ENCODE peak calls at places on chromosomes 3 and 15, in six cellular contexts. Y is stomach; K is iris pigment epithelial cell; R is cardiac muscle cell; H is NCI-H1092 treated with DMSO at 0.1 percent for 48 hours; Q is stimulated activated CD4-positive, alpha-beta T cell treated with anti-CD3 and anti-CD28 coated beads, TNF-alpha, amount 100 ng/mL, for 48 hours. Z is an unnamed sample.

GRCh38 chr15:99371180-99372103 is 120.2 kb downstream of the LRRC28 start:
- DNase-seq in Y (no peak), K (peak; percentile 6), R (no peak), H (no peak), Q (no peak), Z (no peak)

GRCh38 chr3:48423883-48424695 is 5.8 kb downstream of the PLXNB1 start:
- DNase-seq in Y (no peak), K (no peak), R (no peak), H (no peak), Q (no peak), Z (no peak)

GRCh38 chr3:40583691-40584090 is 58.9 kb downstream of the ZNF621 start:
- DNase-seq in Y (no peak), K (no peak), R (peak; percentile 46), H (no peak), Q (no peak), Z (no peak)

GRCh38 chr15:84112025-84112424 is 123.5 kb upstream of the GOLGA6L4 start:
- DNase-seq in Y (no peak), K (peak; percentile 75), R (no peak), H (no peak), Q (no peak), Z (no peak)

GRCh38 chr3:159252274-159252673 is 450.4 kb downstream of the MFSD1 start:
- DNase-seq in Y (no peak), K (peak; percentile 87), R (no peak), H (no peak), Q (no peak), Z (no peak)

GRCh38 chr3:127445581-127446368 is 144.8 kb downstream of the TPRA1 start:
- DNase-seq in Y (peak; percentile 21), K (no peak), R (no peak), H (no peak), Q (no peak), Z (no peak)

GRCh38 chr3:142276780-142277179 is 51.4 kb upstream of the GK5 start:
- DNase-seq in Y (no peak), K (peak; percentile 84), R (no peak), H (no peak), Q (no peak), Z (no peak)

GRCh38 chr3:54914180-54914579 is 13.7 kb downstream of the LRTM1 start:
- DNase-seq in Y (no peak), K (no peak), R (peak; percentile 42), H (no peak), Q (no peak), Z (no peak)

GRCh38 chr3:125054436-125055164 is 1.2 kb downstream of the HEG1 start:
- DNase-seq in Y (no peak), K (peak; percentile 63), R (peak; percentile 38), H (no peak), Q (no peak), Z (no peak)